ENCODE peak calls at places on chromosomes 12 and 14, in five cellular contexts. W is AG10803, D is brain microvascular endothelial cell, L is B cell, B is endothelial cell. A is an unnamed sample.

GRCh38 chr12:109223868-109224267 is 85.2 kb downstream of the FOXN4 start:
- DNase-seq in L (no peak), B (no peak), D (no peak), W (no peak), A (no peak)

GRCh38 chr14:95348395-95349080 is 28.8 kb upstream of the CLMN start:
- DNase-seq in D (no peak), W (no peak), B (no peak), L (no peak), A (no peak)

GRCh38 chr12:131806654-131807053 is 21.5 kb upstream of the MMP17 start:
- DNase-seq in W (no peak), B (no peak), D (no peak), L (no peak), A (no peak)

GRCh38 chr12:65194949-65195348 is 25.6 kb downstream of the LEMD3 start:
- DNase-seq in L (no peak), D (no peak), W (no peak), B (no peak), A (no peak)

GRCh38 chr12:88579941-88580871 is at the start of gene KITLG:
- DNase-seq in W (peak), L (no peak), D (peak), B (peak), A (peak)

GRCh38 chr12:34604631-34605509 is 582.6 kb downstream of the ALG10 start:
- DNase-seq in D (no peak), L (no peak), B (no peak), W (no peak), A (peak)

GRCh38 chr12:58425481-58426392 is 484.4 kb downstream of the ATP23 start:
- DNase-seq in W (peak), D (peak), L (no peak), B (no peak), A (peak)

GRCh38 chr14:21109377-21110260 is 8.8 kb downstream of the TMEM253 start:
- DNase-seq in B (no peak), L (no peak), D (no peak), W (no peak), A (no peak)

GRCh38 chr12:108338915-108339657 is at the start of gene CMKLR1:
- DNase-seq in B (no peak), W (no peak), D (no peak), L (no peak), A (peak)

GRCh38 chr14:25381498-25381897 is 331.6 kb upstream of the STXBP6 start:
- DNase-seq in B (no peak), D (no peak), W (no peak), L (no peak), A (no peak)

GRCh38 chr12:1838994-1839365 is 18.6 kb downstream of the LRTM2 start:
- DNase-seq in L (no peak), B (no peak), D (no peak), W (no peak), A (no peak)

GRCh38 chr14:52876311-52876710 is 74.5 kb downstream of the FERMT2 start:
- DNase-seq in D (no peak), W (peak), L (no peak), B (no peak), A (no peak)

GRCh38 chr14:100857196-100857922 is 31.4 kb downstream of the MEG3 start:
- DNase-seq in B (no peak), D (no peak), W (no peak), L (no peak), A (no peak)

GRCh38 chr14:38207342-38207741 is 362 bp upstream of the SSTR1 start:
- DNase-seq in B (no peak), W (no peak), D (no peak), L (no peak), A (no peak)

GRCh38 chr12:123617580-123617979 is 15.7 kb downstream of the DDX55 start:
- DNase-seq in L (no peak), B (no peak), D (no peak), W (no peak), A (no peak)

GRCh38 chr12:81692008-81692407 is 67.1 kb downstream of the PPFIA2 start:
- DNase-seq in B (no peak), L (no peak), W (no peak), D (no peak), A (no peak)

GRCh38 chr12:20950248-20950647 is 139.7 kb downstream of the SLCO1B3 start:
- DNase-seq in L (no peak), B (no peak), W (no peak), D (peak), A (no peak)

GRCh38 chr14:30888480-30889243 is 14.3 kb downstream of the COCH start:
- DNase-seq in B (no peak), L (no peak), D (no peak), W (no peak), A (no peak)

GRCh38 chr14:61077946-61078738 is 97.1 kb downstream of the SLC38A6 start:
- DNase-seq in B (no peak), W (no peak), L (no peak), D (no peak), A (no peak)

GRCh38 chr14:22812744-22813143 is 2.5 kb downstream of the SLC7A7 start:
- DNase-seq in B (no peak), D (no peak), W (no peak), L (no peak), A (no peak)
- TF ChIP-seq CTCF in B (no peak), D (peak), W (no peak), L (no peak), A (no peak)

GRCh38 chr12:26848156-26848825 is 15.3 kb upstream of the ITPR2 start:
- DNase-seq in W (peak), B (no peak), D (no peak), L (no peak), A (no peak)

GRCh38 chr12:26857465-26858176 is 24.6 kb upstream of the ITPR2 start:
- DNase-seq in L (no peak), D (no peak), W (no peak), B (no peak), A (no peak)

GRCh38 chr12:26853303-26854027 is 20.5 kb upstream of the ITPR2 start:
- DNase-seq in D (peak), B (peak), W (peak), L (peak), A (peak)

GRCh38 chr12:26855337-26856089 is 22.5 kb upstream of the ITPR2 start:
- DNase-seq in L (no peak), D (no peak), W (no peak), B (no peak), A (no peak)

GRCh38 chr12:26854028-26854387 is 21.0 kb upstream of the ITPR2 start:
- DNase-seq in L (no peak), B (no peak), D (no peak), W (no peak), A (no peak)
- TF ChIP-seq CTCF in L (peak), B (no peak), D (no peak), W (no peak), A (no peak)

DNA sequence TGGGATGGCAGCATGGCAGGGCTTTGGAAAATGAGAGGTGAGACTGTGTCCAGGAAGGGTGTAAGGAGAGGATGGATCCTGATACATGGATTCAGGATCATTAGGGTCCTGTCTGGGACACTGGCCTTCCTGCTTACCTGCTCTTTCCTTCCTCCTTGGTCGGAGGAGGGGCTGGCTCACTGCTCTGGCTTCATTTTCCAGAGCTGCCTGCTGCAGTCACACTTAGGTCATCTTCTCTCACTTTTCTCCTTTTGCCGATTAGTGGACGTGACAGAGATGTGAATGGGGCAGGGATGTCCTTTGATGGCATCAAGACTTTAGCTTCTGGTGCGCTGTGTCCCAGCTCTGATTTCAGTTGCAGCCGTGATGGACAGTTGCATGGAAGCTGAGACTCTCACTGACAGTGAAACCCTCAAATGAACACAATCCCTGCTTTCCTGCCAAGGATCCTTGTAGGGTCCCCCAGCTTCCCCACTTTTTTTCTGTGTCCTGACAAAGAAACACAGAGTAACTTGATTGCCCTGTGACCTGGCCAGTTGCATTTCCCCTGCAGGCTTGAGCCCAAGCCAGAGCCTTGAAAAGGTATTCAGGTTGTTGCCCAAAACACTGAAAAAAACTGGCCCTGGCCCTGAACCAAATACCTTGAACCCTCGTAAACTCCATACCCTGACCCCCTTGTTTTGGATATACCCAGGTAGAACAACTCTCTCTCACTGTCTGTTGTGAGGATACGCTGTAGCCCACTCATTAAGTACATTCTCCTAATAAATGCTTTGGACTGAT is 756 bp upstream of the CIDEB start:
- DNase-seq in D (no peak), L (no peak), W (no peak), B (no peak), A (no peak)
- TF ChIP-seq CTCF in D (no peak), L (peak), W (no peak), B (no peak), A (no peak)

GRCh38 chr14:23916038-23916437 is 37.5 kb upstream of the DHRS4 start:
- DNase-seq in D (no peak), B (no peak), L (no peak), W (peak), A (no peak)

GRCh38 chr14:23910876-23911210 is 42.7 kb upstream of the DHRS4 start:
- DNase-seq in B (no peak), W (no peak), L (no peak), D (no peak), A (no peak)

GRCh38 chr14:23915559-23915958 is 38.0 kb upstream of the DHRS4 start:
- DNase-seq in D (no peak), L (no peak), B (no peak), W (no peak), A (no peak)

DNA sequence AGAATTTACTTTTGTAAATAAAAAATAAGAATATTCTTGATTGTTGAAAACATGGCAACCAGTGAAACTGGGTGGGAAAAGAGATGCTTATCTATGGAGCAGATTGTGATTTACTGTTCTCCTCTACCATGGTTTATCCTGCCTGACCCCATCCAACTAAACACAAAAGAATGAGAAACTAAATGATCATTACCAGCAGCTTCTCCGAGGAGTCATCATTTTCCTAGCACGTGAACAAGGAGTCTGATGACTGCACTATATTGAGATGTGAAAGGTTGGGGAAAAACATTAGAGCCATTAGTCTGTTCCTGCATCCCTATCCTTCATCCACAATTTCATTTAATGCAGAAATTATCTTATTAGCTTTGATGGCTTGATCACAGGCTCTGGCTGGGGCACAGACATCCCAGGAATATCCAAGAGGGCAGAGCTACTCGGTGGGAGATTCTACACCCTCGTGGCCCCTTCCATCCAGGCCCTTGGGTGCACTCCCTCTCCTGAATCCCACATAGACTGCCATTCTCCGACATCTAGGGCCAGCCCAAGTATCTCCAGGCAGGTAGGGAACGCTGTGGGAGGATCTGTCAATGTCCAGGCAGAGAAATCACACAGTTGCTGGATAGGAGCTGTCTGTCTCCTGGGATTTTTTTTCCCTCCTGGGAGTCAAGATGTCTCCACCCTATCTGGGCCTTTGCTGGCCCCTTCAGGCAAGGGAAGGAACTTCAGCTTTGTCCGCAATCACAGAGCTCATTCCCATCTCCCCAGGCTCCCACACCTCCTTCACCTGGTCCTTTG is 43.3 kb upstream of the DHRS4 start:
- DNase-seq in B (peak), L (no peak), W (peak), D (peak), A (peak)
- TF ChIP-seq CTCF in B (peak), L (peak), W (peak), D (peak), A (peak)

DNA sequence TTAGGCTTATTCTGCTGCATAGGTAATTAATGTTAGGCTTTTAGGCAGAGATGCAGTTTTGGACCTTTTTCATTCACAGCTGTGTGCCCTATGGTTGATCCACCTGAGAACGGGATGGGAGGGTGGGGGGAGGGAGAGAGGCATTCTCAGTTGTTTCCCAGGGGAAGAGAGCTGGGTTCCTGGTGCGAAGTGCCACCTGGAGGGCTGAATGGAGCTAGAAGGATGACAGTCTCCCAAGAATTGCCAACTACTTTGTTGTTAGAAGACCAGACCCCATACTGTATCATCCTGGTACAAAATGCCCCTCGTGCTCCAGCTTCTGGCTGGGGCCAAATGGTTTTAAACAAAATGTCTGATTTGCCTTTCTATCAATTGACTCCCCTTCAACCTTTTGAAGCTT is 154.3 kb downstream of the APAF1 start:
- DNase-seq in L (no peak), W (no peak), B (no peak), D (no peak), A (no peak)
- TF ChIP-seq CTCF in L (no peak), W (no peak), B (no peak), D (no peak), A (no peak)

GRCh38 chr12:6367969-6368892 is 7.1 kb downstream of the SCNN1A start:
- DNase-seq in B (no peak), W (no peak), D (no peak), L (no peak), A (no peak)

GRCh38 chr12:6368906-6369525 is 6.3 kb downstream of the SCNN1A start:
- DNase-seq in D (no peak), W (no peak), B (no peak), L (no peak), A (no peak)

GRCh38 chr12:6370576-6370935 is 4.8 kb downstream of the SCNN1A start:
- DNase-seq in L (no peak), B (no peak), D (no peak), W (no peak), A (no peak)

GRCh38 chr12:6369916-6370575 is 5.3 kb downstream of the SCNN1A start:
- DNase-seq in B (no peak), D (no peak), W (no peak), L (no peak), A (no peak)

DNA sequence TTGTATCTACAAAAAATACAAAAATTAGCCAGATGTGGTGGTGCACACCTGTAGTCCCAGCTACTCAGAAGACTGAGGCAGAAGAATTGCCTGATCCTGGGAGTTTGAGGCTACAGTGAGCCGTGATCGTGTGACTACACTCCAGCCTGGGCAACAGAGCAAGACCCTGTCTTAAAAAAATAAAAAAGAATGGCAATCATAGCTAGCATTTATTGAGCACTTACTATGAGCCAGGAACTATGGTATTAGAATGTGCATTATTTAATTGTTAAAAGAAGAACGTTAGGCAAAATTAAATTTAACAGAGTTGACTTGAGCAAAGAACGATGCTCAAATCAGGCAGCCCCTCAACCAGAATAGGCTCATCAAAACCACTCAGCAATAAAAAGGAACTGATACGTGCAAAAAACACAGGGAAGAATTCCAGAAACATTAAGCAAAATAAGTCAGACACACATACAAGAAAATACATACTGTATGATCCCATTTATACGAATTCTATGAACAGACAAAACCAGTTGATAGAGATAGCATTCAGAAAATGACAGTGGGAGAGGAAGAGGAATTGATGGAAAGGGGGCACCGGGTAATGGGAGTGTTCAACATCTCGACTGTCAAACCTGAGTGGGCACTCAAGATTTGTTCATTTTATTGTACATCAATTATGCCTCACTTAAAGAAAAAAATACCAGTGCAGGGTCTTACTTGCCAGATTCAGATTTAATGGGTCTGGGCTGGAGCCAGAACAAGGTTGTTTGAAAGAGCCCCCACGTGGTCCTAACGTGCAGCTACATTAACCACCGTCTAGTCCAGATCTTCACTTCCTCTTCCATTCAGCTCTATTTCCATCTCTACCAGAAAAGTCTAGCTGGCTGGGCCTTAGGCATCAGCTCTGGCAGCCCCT is 8.0 kb downstream of the SCNN1A start:
- DNase-seq in B (no peak), W (no peak), L (peak), D (no peak), A (peak)
- TF ChIP-seq CTCF in B (no peak), W (peak), L (peak), D (peak), A (peak)

GRCh38 chr12:46874642-46875041 is 48.8 kb upstream of the SLC38A4 start:
- DNase-seq in L (no peak), W (peak), D (no peak), B (no peak), A (no peak)
- TF ChIP-seq CTCF in L (no peak), W (no peak), D (no peak), B (no peak), A (no peak)